ENCODE peak calls at places on chromosomes 5 and 9, in seven cellular contexts. One of them, this sample, is unnamed.

GRCh38 chr5:175535781-175536180 is 57.4 kb downstream of the SFXN1 start:
- DNase-seq in left ventricle myocardium inferior: no peak
- DNase-seq in mammary epithelial cell: no peak
- DNase-seq in astrocyte of the spinal cord: no peak
- DNase-seq in Caco-2: no peak
- DNase-seq in AG04450: no peak
- DNase-seq in progenitor cell of endocrine pancreas: no peak
- DNase-seq in this sample: no peak

GRCh38 chr9:107737987-107738743 is 248.6 kb upstream of the KLF4 start:
- DNase-seq in left ventricle myocardium inferior: peak
- DNase-seq in mammary epithelial cell: peak
- DNase-seq in astrocyte of the spinal cord: peak
- DNase-seq in Caco-2: no peak
- DNase-seq in AG04450: peak
- DNase-seq in progenitor cell of endocrine pancreas: no peak
- DNase-seq in this sample: no peak

GRCh38 chr5:132510076-132510475 is 19.5 kb upstream of the IRF1 start:
- DNase-seq in left ventricle myocardium inferior: no peak
- DNase-seq in mammary epithelial cell: peak
- DNase-seq in astrocyte of the spinal cord: peak
- DNase-seq in Caco-2: no peak
- DNase-seq in AG04450: peak
- DNase-seq in progenitor cell of endocrine pancreas: no peak
- DNase-seq in this sample: no peak

GRCh38 chr9:72635197-72635596 is 113.8 kb downstream of the TMC1 start:
- DNase-seq in left ventricle myocardium inferior: no peak
- DNase-seq in mammary epithelial cell: no peak
- DNase-seq in astrocyte of the spinal cord: no peak
- DNase-seq in Caco-2: peak
- DNase-seq in AG04450: no peak
- DNase-seq in progenitor cell of endocrine pancreas: no peak
- DNase-seq in this sample: peak

GRCh38 chr5:157479166-157479565 is 19.2 kb downstream of the NIPAL4 start:
- DNase-seq in left ventricle myocardium inferior: no peak
- DNase-seq in mammary epithelial cell: peak
- DNase-seq in astrocyte of the spinal cord: no peak
- DNase-seq in Caco-2: no peak
- DNase-seq in AG04450: no peak
- DNase-seq in progenitor cell of endocrine pancreas: no peak
- DNase-seq in this sample: no peak

GRCh38 chr9:76394896-76395244 is 644 bp upstream of the RFK start:
- DNase-seq in left ventricle myocardium inferior: peak
- DNase-seq in mammary epithelial cell: no peak
- DNase-seq in astrocyte of the spinal cord: no peak
- DNase-seq in Caco-2: peak
- DNase-seq in AG04450: no peak
- DNase-seq in progenitor cell of endocrine pancreas: peak
- DNase-seq in this sample: peak

GRCh38 chr9:97504381-97505216 is 3.1 kb downstream of the TMOD1 start:
- DNase-seq in left ventricle myocardium inferior: no peak
- DNase-seq in mammary epithelial cell: no peak
- DNase-seq in astrocyte of the spinal cord: peak
- DNase-seq in Caco-2: no peak
- DNase-seq in AG04450: no peak
- DNase-seq in progenitor cell of endocrine pancreas: no peak
- DNase-seq in this sample: no peak

GRCh38 chr5:108739376-108739775 is 8.3 kb upstream of the FER start:
- DNase-seq in left ventricle myocardium inferior: no peak
- DNase-seq in mammary epithelial cell: no peak
- DNase-seq in astrocyte of the spinal cord: no peak
- DNase-seq in Caco-2: no peak
- DNase-seq in AG04450: no peak
- DNase-seq in progenitor cell of endocrine pancreas: no peak
- DNase-seq in this sample: no peak

GRCh38 chr5:56481147-56481997 is 248.2 kb upstream of the ANKRD55 start:
- DNase-seq in left ventricle myocardium inferior: peak
- DNase-seq in mammary epithelial cell: peak
- DNase-seq in astrocyte of the spinal cord: peak
- DNase-seq in Caco-2: peak
- DNase-seq in AG04450: no peak
- DNase-seq in progenitor cell of endocrine pancreas: no peak
- DNase-seq in this sample: peak

GRCh38 chr5:43729846-43730478 is 127.0 kb downstream of the NNT start:
- DNase-seq in left ventricle myocardium inferior: no peak
- DNase-seq in mammary epithelial cell: peak
- DNase-seq in astrocyte of the spinal cord: peak
- DNase-seq in Caco-2: no peak
- DNase-seq in AG04450: peak
- DNase-seq in progenitor cell of endocrine pancreas: no peak
- DNase-seq in this sample: no peak

GRCh38 chr5:113866763-113867162 is 353.3 kb downstream of the YTHDC2 start:
- DNase-seq in left ventricle myocardium inferior: no peak
- DNase-seq in mammary epithelial cell: no peak
- DNase-seq in astrocyte of the spinal cord: no peak
- DNase-seq in Caco-2: no peak
- DNase-seq in AG04450: no peak
- DNase-seq in progenitor cell of endocrine pancreas: no peak
- DNase-seq in this sample: peak

GRCh38 chr5:74575741-74576538 is 64.6 kb downstream of the ENC1 start:
- DNase-seq in left ventricle myocardium inferior: no peak
- DNase-seq in mammary epithelial cell: peak
- DNase-seq in astrocyte of the spinal cord: peak
- DNase-seq in Caco-2: no peak
- DNase-seq in AG04450: no peak
- DNase-seq in progenitor cell of endocrine pancreas: no peak
- DNase-seq in this sample: no peak

GRCh38 chr5:149133795-149134777 is 7.2 kb upstream of the ABLIM3 start:
- DNase-seq in left ventricle myocardium inferior: peak
- DNase-seq in mammary epithelial cell: peak
- DNase-seq in astrocyte of the spinal cord: peak
- DNase-seq in Caco-2: no peak
- DNase-seq in AG04450: no peak
- DNase-seq in progenitor cell of endocrine pancreas: no peak
- DNase-seq in this sample: no peak

GRCh38 chr9:7374966-7375650 is 424.5 kb downstream of the DMAC1 start:
- DNase-seq in left ventricle myocardium inferior: no peak
- DNase-seq in mammary epithelial cell: no peak
- DNase-seq in astrocyte of the spinal cord: no peak
- DNase-seq in Caco-2: no peak
- DNase-seq in AG04450: no peak
- DNase-seq in progenitor cell of endocrine pancreas: no peak
- DNase-seq in this sample: no peak

GRCh38 chr5:69360442-69360841 is 8.9 kb downstream of the AK6 start:
- DNase-seq in left ventricle myocardium inferior: no peak
- DNase-seq in mammary epithelial cell: no peak
- DNase-seq in astrocyte of the spinal cord: no peak
- DNase-seq in Caco-2: no peak
- DNase-seq in AG04450: no peak
- DNase-seq in progenitor cell of endocrine pancreas: no peak
- DNase-seq in this sample: no peak

GRCh38 chr5:69364850-69365249 is 4.5 kb downstream of the AK6 start:
- DNase-seq in left ventricle myocardium inferior: no peak
- DNase-seq in mammary epithelial cell: no peak
- DNase-seq in astrocyte of the spinal cord: no peak
- DNase-seq in Caco-2: no peak
- DNase-seq in AG04450: no peak
- DNase-seq in progenitor cell of endocrine pancreas: no peak
- DNase-seq in this sample: no peak

GRCh38 chr5:69367697-69368279 is 1.5 kb downstream of the AK6 start:
- DNase-seq in left ventricle myocardium inferior: no peak
- DNase-seq in mammary epithelial cell: no peak
- DNase-seq in astrocyte of the spinal cord: no peak
- DNase-seq in Caco-2: no peak
- DNase-seq in AG04450: no peak
- DNase-seq in progenitor cell of endocrine pancreas: no peak
- DNase-seq in this sample: no peak

GRCh38 chr5:69368458-69369368 is 607 bp downstream of the AK6 start:
- DNase-seq in left ventricle myocardium inferior: no peak
- DNase-seq in mammary epithelial cell: no peak
- DNase-seq in astrocyte of the spinal cord: peak
- DNase-seq in Caco-2: peak
- DNase-seq in AG04450: peak
- DNase-seq in progenitor cell of endocrine pancreas: no peak
- DNase-seq in this sample: peak

DNA sequence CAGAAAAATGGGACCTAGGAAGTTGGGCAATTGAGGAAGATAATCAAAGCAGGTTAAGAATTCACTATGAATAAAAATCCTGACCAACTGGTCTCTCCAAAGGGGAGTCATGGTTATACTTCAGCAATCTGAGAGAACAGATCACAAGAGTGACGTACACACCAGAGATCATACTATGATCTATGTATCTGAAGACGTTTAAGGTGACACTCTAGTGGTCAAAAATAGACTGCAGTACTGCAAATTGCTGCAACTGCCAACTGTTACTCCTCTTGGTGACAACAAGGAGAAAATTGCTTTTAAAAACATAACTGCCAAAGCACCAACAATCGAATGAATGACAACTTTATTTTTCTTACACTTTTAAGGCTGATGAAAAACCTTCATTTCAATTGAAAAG is 4.9 kb downstream of the AK6 start:
- DNase-seq in left ventricle myocardium inferior: no peak
- DNase-seq in mammary epithelial cell: no peak
- DNase-seq in astrocyte of the spinal cord: peak
- DNase-seq in Caco-2: peak
- DNase-seq in AG04450: no peak
- DNase-seq in progenitor cell of endocrine pancreas: no peak
- DNase-seq in this sample: peak
- TF ChIP-seq CTCF in left ventricle myocardium inferior: peak
- TF ChIP-seq CTCF in mammary epithelial cell: peak
- TF ChIP-seq CTCF in astrocyte of the spinal cord: peak
- TF ChIP-seq CTCF in Caco-2: peak
- TF ChIP-seq CTCF in AG04450: peak
- TF ChIP-seq CTCF in progenitor cell of endocrine pancreas: peak
- TF ChIP-seq CTCF in this sample: peak

DNA sequence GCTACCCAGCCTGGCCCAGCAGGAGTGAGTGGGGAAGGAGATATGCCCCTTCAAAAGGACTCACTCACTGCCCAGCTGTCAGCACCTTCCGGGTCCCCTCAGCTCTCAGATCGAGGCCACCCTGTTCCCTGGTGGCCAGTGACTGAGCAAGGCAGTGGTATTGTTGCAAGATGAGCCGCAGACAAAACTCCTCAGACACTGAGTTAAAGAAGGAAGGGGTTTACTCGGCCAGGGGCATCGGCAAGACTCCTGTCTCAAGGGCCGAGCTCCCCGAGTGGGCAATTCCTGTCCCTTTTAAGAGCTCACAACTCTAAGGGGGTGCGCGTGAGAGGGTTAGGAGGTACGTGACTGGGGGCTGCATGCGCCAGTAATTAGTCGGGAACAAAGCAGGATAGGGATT is 9.7 kb upstream of the N4BP3 start:
- DNase-seq in left ventricle myocardium inferior: no peak
- DNase-seq in mammary epithelial cell: no peak
- DNase-seq in astrocyte of the spinal cord: no peak
- DNase-seq in Caco-2: no peak
- DNase-seq in AG04450: no peak
- DNase-seq in progenitor cell of endocrine pancreas: no peak
- DNase-seq in this sample: no peak
- TF ChIP-seq CTCF in left ventricle myocardium inferior: no peak
- TF ChIP-seq CTCF in mammary epithelial cell: no peak
- TF ChIP-seq CTCF in astrocyte of the spinal cord: no peak
- TF ChIP-seq CTCF in Caco-2: no peak
- TF ChIP-seq CTCF in AG04450: no peak
- TF ChIP-seq CTCF in progenitor cell of endocrine pancreas: no peak
- TF ChIP-seq CTCF in this sample: no peak

GRCh38 chr9:215631-216155 is 1.0 kb downstream of the DOCK8 start:
- DNase-seq in left ventricle myocardium inferior: no peak
- DNase-seq in mammary epithelial cell: no peak
- DNase-seq in astrocyte of the spinal cord: no peak
- DNase-seq in Caco-2: no peak
- DNase-seq in AG04450: no peak
- DNase-seq in progenitor cell of endocrine pancreas: no peak
- DNase-seq in this sample: no peak

GRCh38 chr9:211036-211435 is 3.6 kb upstream of the DOCK8 start:
- DNase-seq in left ventricle myocardium inferior: no peak
- DNase-seq in mammary epithelial cell: no peak
- DNase-seq in astrocyte of the spinal cord: no peak
- DNase-seq in Caco-2: no peak
- DNase-seq in AG04450: no peak
- DNase-seq in progenitor cell of endocrine pancreas: no peak
- DNase-seq in this sample: no peak

GRCh38 chr9:212265-212664 is 2.4 kb upstream of the DOCK8 start:
- DNase-seq in left ventricle myocardium inferior: no peak
- DNase-seq in mammary epithelial cell: no peak
- DNase-seq in astrocyte of the spinal cord: no peak
- DNase-seq in Caco-2: no peak
- DNase-seq in AG04450: no peak
- DNase-seq in progenitor cell of endocrine pancreas: no peak
- DNase-seq in this sample: no peak

GRCh38 chr9:211557-211956 is 3.1 kb upstream of the DOCK8 start:
- DNase-seq in left ventricle myocardium inferior: no peak
- DNase-seq in mammary epithelial cell: no peak
- DNase-seq in astrocyte of the spinal cord: no peak
- DNase-seq in Caco-2: no peak
- DNase-seq in AG04450: no peak
- DNase-seq in progenitor cell of endocrine pancreas: no peak
- DNase-seq in this sample: no peak

DNA sequence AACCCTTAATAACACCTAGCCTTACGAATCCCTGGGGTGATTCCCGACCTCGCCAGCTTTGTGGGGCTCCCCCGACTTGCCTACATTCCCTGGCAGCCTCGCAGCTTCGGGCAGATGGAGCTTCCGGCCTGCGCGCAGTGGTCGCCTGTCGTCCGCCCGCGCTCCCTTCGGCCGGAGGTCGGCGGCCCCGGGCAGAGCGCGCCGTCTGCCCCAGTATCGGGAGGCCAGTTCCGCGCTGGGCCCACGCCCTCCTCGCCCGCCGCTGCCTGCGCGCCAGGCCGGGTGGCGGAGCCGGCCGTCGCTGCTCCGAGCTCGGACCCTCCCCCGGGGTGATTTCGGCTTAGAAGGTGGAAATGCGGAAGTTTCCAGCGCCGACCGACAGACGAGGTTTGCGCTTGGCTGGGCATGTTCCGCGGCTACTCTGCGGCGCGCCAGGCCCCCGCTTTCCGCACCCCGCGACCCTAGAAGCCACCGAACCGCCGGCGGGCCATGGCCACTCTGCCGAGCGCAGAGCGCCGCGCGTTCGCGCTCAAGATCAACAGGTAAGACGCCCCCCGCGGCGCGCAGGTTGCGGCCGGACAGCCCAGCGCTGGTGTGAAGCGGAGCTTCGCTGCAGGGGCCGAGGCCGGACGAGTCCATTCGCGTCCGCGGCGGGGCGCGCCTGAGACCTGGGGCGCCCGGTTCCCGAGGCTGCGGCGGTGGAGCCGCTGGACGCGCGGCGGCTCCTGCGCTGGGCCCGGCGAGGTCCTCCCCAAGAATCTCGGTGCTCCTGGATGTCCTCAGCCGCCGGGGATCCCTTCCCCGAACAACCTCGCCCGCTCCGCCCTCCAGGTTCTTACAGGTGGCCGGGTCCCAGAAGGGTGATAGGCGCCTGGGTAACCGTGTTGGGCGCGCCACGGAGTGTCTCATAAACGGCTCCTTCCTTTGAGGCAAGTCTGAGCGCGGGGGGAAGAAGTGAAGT is at the start of gene DOCK8:
- DNase-seq in left ventricle myocardium inferior: peak
- DNase-seq in mammary epithelial cell: peak
- DNase-seq in astrocyte of the spinal cord: peak
- DNase-seq in Caco-2: peak
- DNase-seq in AG04450: no peak
- DNase-seq in progenitor cell of endocrine pancreas: peak
- DNase-seq in this sample: peak
- TF ChIP-seq CTCF in left ventricle myocardium inferior: peak
- TF ChIP-seq CTCF in mammary epithelial cell: peak
- TF ChIP-seq CTCF in astrocyte of the spinal cord: no peak
- TF ChIP-seq CTCF in Caco-2: peak
- TF ChIP-seq CTCF in AG04450: no peak
- TF ChIP-seq CTCF in progenitor cell of endocrine pancreas: peak
- TF ChIP-seq CTCF in this sample: no peak

GRCh38 chr9:13759624-13760023 is 480.1 kb upstream of the MPDZ start:
- DNase-seq in left ventricle myocardium inferior: no peak
- DNase-seq in mammary epithelial cell: no peak
- DNase-seq in astrocyte of the spinal cord: no peak
- DNase-seq in Caco-2: no peak
- DNase-seq in AG04450: no peak
- DNase-seq in progenitor cell of endocrine pancreas: no peak
- DNase-seq in this sample: no peak
- TF ChIP-seq CTCF in left ventricle myocardium inferior: no peak
- TF ChIP-seq CTCF in mammary epithelial cell: no peak
- TF ChIP-seq CTCF in astrocyte of the spinal cord: no peak
- TF ChIP-seq CTCF in Caco-2: no peak
- TF ChIP-seq CTCF in AG04450: no peak
- TF ChIP-seq CTCF in progenitor cell of endocrine pancreas: no peak
- TF ChIP-seq CTCF in this sample: no peak